ENCODE peak calls at places on chromosome 12, in four cellular contexts. One of them, this sample, is unnamed. For H3K4me1, the result is how much of the 10 kb centered on the place peaks cover.

GRCh38 chr12:70652451-70652850 is 15.2 kb upstream of the PTPRB start:
- DNase-seq in stomach: no peak
- DNase-seq in heart left ventricle: no peak
- DNase-seq in aorta: no peak
- DNase-seq in this sample: no peak

GRCh38 chr12:12349711-12350665 is at the start of gene MANSC1:
- DNase-seq in stomach: peak
- DNase-seq in aorta: peak
- DNase-seq in heart left ventricle: peak
- DNase-seq in this sample: peak

GRCh38 chr12:117053050-117053400 is 46.2 kb downstream of the TESC start:
- DNase-seq in stomach: no peak
- DNase-seq in aorta: no peak
- DNase-seq in heart left ventricle: no peak
- DNase-seq in this sample: peak

GRCh38 chr12:89663577-89664357 is 44.9 kb downstream of the ATP2B1 start:
- DNase-seq in aorta: no peak
- DNase-seq in heart left ventricle: no peak
- DNase-seq in stomach: no peak
- DNase-seq in this sample: no peak

GRCh38 chr12:8589679-8590078 is 23.0 kb downstream of the AICDA start:
- DNase-seq in heart left ventricle: no peak
- DNase-seq in aorta: no peak
- DNase-seq in stomach: no peak
- DNase-seq in this sample: no peak

GRCh38 chr12:98227162-98227561 is 288.2 kb upstream of the TMPO start:
- DNase-seq in heart left ventricle: no peak
- DNase-seq in aorta: no peak
- DNase-seq in stomach: no peak
- DNase-seq in this sample: no peak

GRCh38 chr12:100741084-100741711 is 53.4 kb upstream of the ANO4 start:
- DNase-seq in aorta: no peak
- DNase-seq in stomach: no peak
- DNase-seq in heart left ventricle: no peak
- DNase-seq in this sample: no peak

GRCh38 chr12:66210840-66211239 is 21.8 kb downstream of the IRAK3 start:
- DNase-seq in aorta: no peak
- DNase-seq in heart left ventricle: no peak
- DNase-seq in stomach: no peak
- DNase-seq in this sample: no peak

GRCh38 chr12:80756875-80757274 is 40.2 kb downstream of the MYF5 start:
- DNase-seq in aorta: no peak
- DNase-seq in stomach: no peak
- DNase-seq in heart left ventricle: no peak
- DNase-seq in this sample: no peak

GRCh38 chr12:117202556-117202955 is 12.3 kb upstream of the FBXO21 start:
- DNase-seq in aorta: peak
- DNase-seq in stomach: no peak
- DNase-seq in heart left ventricle: no peak
- DNase-seq in this sample: no peak

GRCh38 chr12:106136263-106136662 is 2.5 kb downstream of the NUAK1 start:
- DNase-seq in heart left ventricle: peak
- DNase-seq in aorta: peak
- DNase-seq in stomach: peak
- DNase-seq in this sample: peak
- H3K4me3 ChIP-seq in heart left ventricle: peak
- H3K4me3 ChIP-seq in aorta: peak
- H3K4me3 ChIP-seq in stomach: peak
- H3K4me3 ChIP-seq in this sample: peak

DNA sequence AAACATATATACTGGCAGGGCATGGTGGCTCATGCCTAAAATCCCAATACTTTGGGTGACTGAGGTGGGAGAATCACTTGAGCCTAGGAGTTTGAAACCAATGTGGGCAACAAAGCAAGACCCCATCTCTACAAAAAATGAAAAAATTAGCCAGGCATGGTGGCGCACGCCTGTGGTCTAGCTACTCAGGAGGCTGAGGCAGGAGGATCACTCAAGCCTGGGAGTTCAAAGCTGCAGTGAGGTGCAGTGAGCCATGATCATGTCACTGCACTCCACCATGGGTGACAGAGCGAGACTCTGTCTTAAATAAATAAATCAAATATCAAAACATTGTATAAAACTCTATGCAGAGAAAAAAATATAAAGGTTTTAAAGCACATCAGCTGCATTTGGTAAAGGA is 5.2 kb downstream of the FMNL3 start:
- DNase-seq in aorta: no peak
- DNase-seq in stomach: no peak
- DNase-seq in heart left ventricle: no peak
- DNase-seq in this sample: no peak
- H3K4me1 ChIP-seq in aorta: under half
- H3K4me1 ChIP-seq in stomach: half or more
- H3K4me1 ChIP-seq in heart left ventricle: half or more
- H3K4me1 ChIP-seq in this sample: under half

GRCh38 chr12:19139795-19140194 is 10.3 kb downstream of the PLEKHA5 start:
- DNase-seq in aorta: no peak
- DNase-seq in heart left ventricle: no peak
- DNase-seq in stomach: no peak
- DNase-seq in this sample: no peak
- H3K4me3 ChIP-seq in aorta: no peak
- H3K4me3 ChIP-seq in heart left ventricle: no peak
- H3K4me3 ChIP-seq in stomach: no peak
- H3K4me3 ChIP-seq in this sample: no peak

DNA sequence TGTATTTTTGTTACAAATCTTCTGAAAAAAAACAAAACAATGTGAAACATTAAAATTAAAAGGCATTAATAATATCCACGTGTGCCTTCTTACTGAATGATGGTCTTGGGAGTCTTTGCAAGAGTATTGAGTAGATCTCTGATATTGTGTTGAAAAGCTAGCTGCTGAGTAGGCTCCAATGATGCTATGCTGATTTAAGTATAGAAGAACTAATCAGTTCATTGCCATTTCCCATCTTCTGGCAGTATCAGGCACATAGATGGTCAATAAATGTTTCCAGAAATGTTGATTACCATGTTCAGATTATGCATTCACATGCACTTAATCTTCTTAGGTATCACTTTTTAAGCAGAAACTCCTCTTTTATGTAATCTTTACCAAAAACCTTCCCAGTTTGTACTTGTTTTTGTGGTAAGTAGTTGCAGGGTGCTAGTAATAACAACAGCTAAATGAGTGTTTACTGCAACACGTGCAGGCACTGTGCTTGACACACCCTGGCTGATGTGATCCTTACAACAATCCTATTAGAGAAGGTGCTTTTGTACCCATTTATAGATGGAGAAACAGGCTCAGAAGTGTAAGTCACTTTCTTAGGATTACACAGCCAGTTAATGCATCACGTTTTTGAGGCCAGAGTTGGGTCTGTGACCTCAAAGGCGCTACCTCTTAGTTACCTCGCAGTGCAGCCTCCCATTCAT is 46.8 kb downstream of the EID3 start:
- DNase-seq in stomach: no peak
- DNase-seq in aorta: no peak
- DNase-seq in heart left ventricle: no peak
- DNase-seq in this sample: no peak
- H3K4me1 ChIP-seq in stomach: under half
- H3K4me1 ChIP-seq in aorta: under half
- H3K4me1 ChIP-seq in heart left ventricle: under half
- H3K4me1 ChIP-seq in this sample: under half

GRCh38 chr12:85803923-85804322 is 32.3 kb downstream of the RASSF9 start:
- DNase-seq in heart left ventricle: no peak
- DNase-seq in aorta: no peak
- DNase-seq in stomach: no peak
- DNase-seq in this sample: no peak

GRCh38 chr12:85807681-85808228 is 28.5 kb downstream of the RASSF9 start:
- DNase-seq in heart left ventricle: no peak
- DNase-seq in stomach: no peak
- DNase-seq in aorta: no peak
- DNase-seq in this sample: no peak

GRCh38 chr12:85805654-85806053 is 30.6 kb downstream of the RASSF9 start:
- DNase-seq in aorta: no peak
- DNase-seq in heart left ventricle: peak
- DNase-seq in stomach: no peak
- DNase-seq in this sample: no peak

GRCh38 chr12:85803231-85803630 is 33.0 kb downstream of the RASSF9 start:
- DNase-seq in heart left ventricle: no peak
- DNase-seq in stomach: no peak
- DNase-seq in aorta: no peak
- DNase-seq in this sample: no peak

DNA sequence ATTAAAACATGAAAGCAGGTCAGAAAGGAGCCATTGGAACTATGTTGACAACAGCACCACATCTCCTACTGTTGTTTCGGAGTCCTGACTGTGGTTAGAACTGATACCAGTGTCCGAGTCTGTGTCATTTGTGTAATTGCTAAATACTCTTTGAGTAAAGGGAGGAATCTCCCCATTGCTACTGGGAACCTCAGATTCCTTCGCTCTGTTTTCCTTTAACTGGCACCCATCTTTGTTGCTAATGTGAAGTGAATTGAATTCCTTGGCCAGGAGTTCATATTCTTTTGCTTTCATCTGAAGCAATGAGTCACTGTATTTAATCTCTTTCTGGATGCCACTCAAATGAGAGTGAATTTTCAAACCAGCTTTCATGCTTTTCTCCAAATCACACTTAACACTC is 31.5 kb downstream of the RASSF9 start:
- DNase-seq in stomach: no peak
- DNase-seq in heart left ventricle: no peak
- DNase-seq in aorta: no peak
- DNase-seq in this sample: no peak
- H3K4me3 ChIP-seq in stomach: no peak
- H3K4me3 ChIP-seq in heart left ventricle: no peak
- H3K4me3 ChIP-seq in aorta: no peak
- H3K4me3 ChIP-seq in this sample: no peak

GRCh38 chr12:1591029-1591428 is 3.4 kb downstream of the FBXL14 start:
- DNase-seq in stomach: no peak
- DNase-seq in aorta: no peak
- DNase-seq in heart left ventricle: no peak
- DNase-seq in this sample: no peak
- H3K4me1 ChIP-seq in stomach: half or more
- H3K4me1 ChIP-seq in aorta: under half
- H3K4me1 ChIP-seq in heart left ventricle: half or more
- H3K4me1 ChIP-seq in this sample: under half

DNA sequence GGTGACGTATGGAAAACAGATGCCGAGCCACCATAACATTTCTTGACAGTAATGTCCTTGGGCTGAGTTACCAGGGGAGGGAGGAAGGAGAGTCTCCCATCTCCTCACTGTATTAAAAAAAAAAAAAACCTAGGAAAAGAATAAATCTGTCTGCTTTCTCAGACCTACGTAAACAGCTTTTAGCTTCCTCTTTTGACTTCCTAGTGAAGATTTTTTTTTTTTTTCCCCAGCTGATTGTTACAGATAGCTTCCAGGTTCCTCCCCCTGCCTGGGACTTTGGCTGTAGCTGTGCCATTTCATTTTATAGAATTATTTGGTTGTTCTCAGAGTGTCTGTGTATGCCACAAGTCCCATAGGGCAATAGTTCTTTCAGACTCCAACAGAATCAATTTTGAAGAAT is 23.0 kb upstream of the GNS start:
- DNase-seq in aorta: no peak
- DNase-seq in heart left ventricle: peak
- DNase-seq in stomach: no peak
- DNase-seq in this sample: no peak
- H3K4me3 ChIP-seq in aorta: no peak
- H3K4me3 ChIP-seq in heart left ventricle: peak
- H3K4me3 ChIP-seq in stomach: peak
- H3K4me3 ChIP-seq in this sample: peak

GRCh38 chr12:55723516-55724225 is 3.5 kb downstream of the RDH5 start:
- DNase-seq in heart left ventricle: no peak
- DNase-seq in stomach: no peak
- DNase-seq in aorta: peak
- DNase-seq in this sample: peak
- H3K4me1 ChIP-seq in heart left ventricle: half or more
- H3K4me1 ChIP-seq in stomach: half or more
- H3K4me1 ChIP-seq in aorta: under half
- H3K4me1 ChIP-seq in this sample: under half

GRCh38 chr12:10235761-10236631 is 23.3 kb downstream of the GABARAPL1 start:
- DNase-seq in heart left ventricle: no peak
- DNase-seq in aorta: no peak
- DNase-seq in stomach: peak
- DNase-seq in this sample: no peak
- H3K4me3 ChIP-seq in heart left ventricle: no peak
- H3K4me3 ChIP-seq in aorta: no peak
- H3K4me3 ChIP-seq in stomach: no peak
- H3K4me3 ChIP-seq in this sample: no peak

DNA sequence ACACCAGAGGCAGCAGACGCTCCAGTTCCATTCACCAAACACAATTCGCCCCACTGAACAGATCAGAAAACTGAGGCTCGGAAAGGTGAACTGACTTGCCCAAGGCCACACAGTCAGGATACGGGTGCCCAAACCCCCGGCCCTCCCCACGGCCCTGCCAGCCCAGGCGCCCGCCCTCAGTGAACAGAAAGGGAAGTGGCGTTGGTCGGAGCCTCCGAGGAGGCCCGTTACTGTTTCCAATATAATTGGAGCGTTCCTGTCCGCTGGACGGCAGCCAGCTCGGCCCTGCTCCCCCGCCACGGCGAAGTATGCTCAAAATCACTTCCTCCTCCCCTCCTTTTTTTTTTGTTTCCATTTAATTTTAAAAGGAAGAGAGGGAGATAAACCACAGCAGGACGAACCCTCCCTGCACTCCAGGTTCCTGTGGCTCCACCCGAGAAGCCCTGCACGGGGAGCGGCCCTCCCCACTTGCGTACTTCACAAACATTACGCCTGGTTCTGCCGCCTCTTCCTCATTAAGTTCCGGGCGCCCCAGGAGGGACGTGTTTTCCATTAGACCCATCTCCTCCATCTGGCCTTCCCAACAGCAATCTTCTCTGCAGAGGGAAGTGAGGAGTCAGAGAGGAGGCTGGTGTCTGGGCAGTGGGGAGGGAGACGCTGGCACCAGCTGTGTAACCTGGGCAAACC is 61.1 kb downstream of the NCOR2 start:
- DNase-seq in aorta: peak
- DNase-seq in heart left ventricle: peak
- DNase-seq in stomach: peak
- DNase-seq in this sample: peak
- H3K4me1 ChIP-seq in aorta: under half
- H3K4me1 ChIP-seq in heart left ventricle: half or more
- H3K4me1 ChIP-seq in stomach: half or more
- H3K4me1 ChIP-seq in this sample: under half

This sample was measured in right cardiac atrium.